ENCODE peak calls at places on chromosomes 16 and 17, in nine cellular contexts. H is astrocyte of the cerebellum, G is AG04450, A is PC-9, Y is osteoblast, S is upper lobe of right lung, Z is nephron progenitor cell, N is esophagus squamous epithelium, P is mucosa of descending colon. E is an unnamed sample.

GRCh38 chr17:72539981-72540897 is 419.4 kb downstream of the SOX9 start:
- DNase-seq in H (no peak), G (no peak), A (peak), Y (peak), S (peak), Z (peak), N (no peak), P (peak), E (peak)

GRCh38 chr17:35404360-35404759 is 27.9 kb downstream of the SLFN12 start:
- DNase-seq in H (no peak), G (no peak), A (peak), Y (no peak), S (no peak), Z (no peak), N (no peak), P (no peak), E (no peak)

GRCh38 chr17:40522250-40522960 is 21.0 kb upstream of the TNS4 start:
- DNase-seq in H (no peak), G (no peak), A (peak), Y (no peak), S (peak), Z (no peak), N (no peak), P (no peak), E (no peak)

GRCh38 chr16:57743458-57743857 is 7.9 kb downstream of the KATNB1 start:
- DNase-seq in H (no peak), G (no peak), A (no peak), Y (no peak), S (no peak), Z (no peak), N (no peak), P (no peak), E (no peak)

GRCh38 chr17:58309918-58310259 is 18.7 kb downstream of the TSPOAP1 start:
- DNase-seq in H (no peak), G (no peak), A (no peak), Y (peak), S (no peak), Z (no peak), N (no peak), P (no peak), E (no peak)

GRCh38 chr17:40023590-40024292 is 8.5 kb downstream of the CSF3 start:
- DNase-seq in H (no peak), G (no peak), A (no peak), Y (peak), S (peak), Z (no peak), N (no peak), P (peak), E (no peak)

GRCh38 chr17:39635614-39636176 is 1.2 kb upstream of the STARD3 start:
- DNase-seq in H (no peak), G (no peak), A (no peak), Y (no peak), S (no peak), Z (no peak), N (no peak), P (no peak), E (no peak)

GRCh38 chr16:30760577-30761426 is 1.1 kb downstream of the CFAP119 start:
- DNase-seq in H (no peak), G (no peak), A (peak), Y (peak), S (no peak), Z (no peak), N (no peak), P (no peak), E (no peak)

GRCh38 chr16:50326835-50327465 is 41.8 kb downstream of the BRD7 start:
- DNase-seq in H (peak), G (no peak), A (no peak), Y (no peak), S (no peak), Z (no peak), N (no peak), P (peak), E (no peak)

GRCh38 chr17:76452102-76452645 is 778 bp downstream of the UBE2O start:
- DNase-seq in H (no peak), G (no peak), A (no peak), Y (no peak), S (no peak), Z (peak), N (no peak), P (peak), E (no peak)

GRCh38 chr16:61792194-61792904 is 243.9 kb downstream of the CDH8 start:
- DNase-seq in H (peak), G (no peak), A (peak), Y (no peak), S (no peak), Z (no peak), N (no peak), P (no peak), E (no peak)

GRCh38 chr17:63843387-63844292 is 1.2 kb upstream of the SMARCD2 start:
- DNase-seq in H (no peak), G (peak), A (no peak), Y (peak), S (no peak), Z (no peak), N (no peak), P (peak), E (no peak)

GRCh38 chr16:65793781-65794180 is 572.7 kb upstream of the CDH5 start:
- DNase-seq in H (no peak), G (no peak), A (no peak), Y (no peak), S (no peak), Z (no peak), N (no peak), P (no peak), E (no peak)

GRCh38 chr17:29682054-29682453 is 59.3 kb upstream of the CORO6 start:
- DNase-seq in H (no peak), G (no peak), A (no peak), Y (no peak), S (no peak), Z (no peak), N (no peak), P (no peak), E (no peak)
- TF ChIP-seq CTCF in H (no peak), G (peak), A (no peak), Y (no peak), S (peak), Z (no peak), N (no peak), P (no peak), E (no peak)

GRCh38 chr16:56532714-56533113 is 12.9 kb upstream of the BBS2 start:
- DNase-seq in H (no peak), G (no peak), A (no peak), Y (no peak), S (no peak), Z (no peak), N (no peak), P (no peak), E (no peak)
- TF ChIP-seq CTCF in H (no peak), G (no peak), A (peak), Y (no peak), S (no peak), Z (no peak), N (no peak), P (no peak), E (peak)

DNA sequence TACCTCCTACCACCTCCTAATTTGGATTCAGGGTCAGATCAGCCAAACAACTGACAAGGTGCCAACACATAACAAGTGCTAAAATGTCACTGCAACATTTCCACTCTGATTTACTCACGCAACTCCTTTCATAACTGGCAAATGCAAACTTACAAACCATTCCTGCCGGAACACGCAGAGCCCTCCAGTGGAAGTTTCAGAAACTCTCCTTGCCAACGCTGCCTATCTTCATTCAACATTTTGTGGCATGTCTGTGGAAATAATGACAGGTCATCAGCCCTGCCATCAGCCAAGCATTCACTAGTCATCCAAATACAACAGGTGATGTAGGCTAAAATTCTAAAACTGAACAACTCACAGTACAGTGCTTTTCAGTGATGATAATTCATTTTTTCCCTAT is 37.7 kb upstream of the OR3A1 start:
- DNase-seq in H (no peak), G (no peak), A (no peak), Y (no peak), S (no peak), Z (no peak), N (no peak), P (peak), E (no peak)
- TF ChIP-seq CTCF in H (no peak), G (no peak), A (peak), Y (no peak), S (peak), Z (no peak), N (no peak), P (no peak), E (no peak)

GRCh38 chr16:64455275-64455674 is 666.6 kb downstream of the CDH11 start:
- DNase-seq in H (no peak), G (no peak), A (no peak), Y (no peak), S (no peak), Z (no peak), N (no peak), P (no peak), E (no peak)
- TF ChIP-seq CTCF in H (peak), G (peak), A (no peak), Y (peak), S (peak), Z (no peak), N (no peak), P (no peak), E (no peak)

GRCh38 chr16:4262303-4262835 is 10.5 kb downstream of the TFAP4 start:
- DNase-seq in H (no peak), G (no peak), A (no peak), Y (no peak), S (no peak), Z (no peak), N (no peak), P (no peak), E (no peak)

GRCh38 chr16:4264546-4264945 is 8.3 kb downstream of the TFAP4 start:
- DNase-seq in H (no peak), G (no peak), A (no peak), Y (no peak), S (no peak), Z (no peak), N (no peak), P (no peak), E (no peak)

GRCh38 chr16:4265676-4266075 is 7.1 kb downstream of the TFAP4 start:
- DNase-seq in H (no peak), G (no peak), A (no peak), Y (no peak), S (no peak), Z (no peak), N (no peak), P (no peak), E (no peak)

GRCh38 chr16:4261557-4262172 is 11.2 kb downstream of the TFAP4 start:
- DNase-seq in H (no peak), G (no peak), A (no peak), Y (peak), S (no peak), Z (peak), N (no peak), P (no peak), E (peak)

GRCh38 chr16:4263504-4264436 is 9.1 kb downstream of the TFAP4 start:
- DNase-seq in H (no peak), G (peak), A (no peak), Y (peak), S (peak), Z (peak), N (no peak), P (peak), E (peak)
- TF ChIP-seq CTCF in H (no peak), G (no peak), A (no peak), Y (no peak), S (no peak), Z (no peak), N (no peak), P (no peak), E (no peak)

DNA sequence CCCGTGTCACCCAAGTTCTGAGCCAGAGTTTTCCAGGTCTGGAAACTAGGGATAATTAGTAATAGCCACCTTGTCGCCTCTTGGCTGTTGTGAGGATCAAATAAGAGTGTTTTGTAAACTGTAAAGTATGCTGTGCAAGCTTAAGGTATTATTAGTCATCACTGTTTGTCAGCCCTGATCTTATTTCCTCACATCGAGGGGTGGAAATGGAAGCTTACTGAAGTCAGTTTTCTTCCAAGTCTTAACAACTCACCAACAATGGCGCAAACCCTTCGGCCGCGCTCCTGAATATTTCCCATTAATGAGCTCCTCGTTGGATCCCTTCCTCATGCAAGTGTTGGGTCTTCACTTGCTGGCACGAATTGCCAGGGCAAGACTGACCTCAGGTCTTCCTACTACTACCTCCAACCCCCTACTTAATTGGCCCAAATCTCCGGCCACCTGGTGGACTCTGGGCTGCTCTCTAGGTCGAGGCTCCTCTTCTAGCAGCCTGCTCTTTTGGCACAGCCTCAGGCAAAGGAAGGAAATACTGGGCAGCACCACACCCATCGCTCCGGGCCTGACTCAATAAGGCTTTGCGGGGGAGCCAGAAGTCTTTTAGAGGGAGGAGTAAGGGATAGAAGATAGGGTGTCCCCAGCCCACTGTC is 874 bp upstream of the SLC35B1 start:
- DNase-seq in H (no peak), G (no peak), A (peak), Y (no peak), S (no peak), Z (no peak), N (no peak), P (peak), E (no peak)
- TF ChIP-seq CTCF in H (no peak), G (no peak), A (peak), Y (peak), S (no peak), Z (no peak), N (no peak), P (no peak), E (peak)

DNA sequence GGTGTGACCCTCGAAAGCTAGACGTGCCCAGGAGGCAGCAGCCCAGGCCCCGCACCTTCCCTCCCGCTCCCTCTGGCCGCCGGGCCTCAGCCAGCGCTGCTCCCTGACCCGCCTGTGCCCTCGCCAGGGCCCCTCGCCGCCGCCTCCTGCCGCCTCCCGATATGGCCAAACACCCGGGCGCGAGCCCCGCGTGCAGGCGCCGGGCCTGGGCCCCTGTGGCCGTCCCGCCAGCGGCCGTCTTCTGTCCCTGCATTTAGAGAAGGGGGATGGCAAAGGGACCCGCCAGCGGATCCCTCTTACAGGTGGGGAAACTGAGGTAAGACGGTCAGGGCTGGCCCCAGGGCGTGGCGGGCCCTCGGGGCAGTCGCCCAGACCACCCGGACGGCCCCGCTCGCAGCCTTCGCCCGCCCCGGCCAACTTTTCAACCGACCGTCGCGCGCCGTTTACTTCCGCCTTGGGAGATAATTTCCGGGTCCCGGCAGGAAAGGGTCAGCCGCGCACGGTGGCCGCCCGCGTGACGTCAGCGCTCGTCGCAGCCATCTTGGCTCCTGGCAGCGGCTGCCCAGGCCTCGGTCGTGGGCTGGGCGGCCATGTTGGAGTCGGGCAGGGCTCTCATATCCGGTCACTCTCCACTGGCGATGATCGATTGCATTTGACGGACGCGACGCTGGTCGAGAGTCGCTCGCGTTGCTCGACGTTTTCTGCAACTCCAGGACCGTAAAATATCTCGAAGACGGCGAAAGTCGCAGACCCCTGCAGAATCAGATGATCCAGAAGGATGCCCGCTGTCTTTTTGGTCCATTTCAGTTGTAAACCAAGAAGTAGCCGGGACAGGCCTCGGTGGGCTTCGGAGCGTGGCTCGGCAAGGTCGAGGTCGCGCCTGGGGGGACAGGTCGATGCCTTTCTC is 7.1 kb upstream of the GNG13 start:
- DNase-seq in H (peak), G (peak), A (peak), Y (peak), S (peak), Z (peak), N (peak), P (peak), E (peak)
- TF ChIP-seq CTCF in H (no peak), G (no peak), A (no peak), Y (no peak), S (no peak), Z (no peak), N (peak), P (no peak), E (no peak)

DNA sequence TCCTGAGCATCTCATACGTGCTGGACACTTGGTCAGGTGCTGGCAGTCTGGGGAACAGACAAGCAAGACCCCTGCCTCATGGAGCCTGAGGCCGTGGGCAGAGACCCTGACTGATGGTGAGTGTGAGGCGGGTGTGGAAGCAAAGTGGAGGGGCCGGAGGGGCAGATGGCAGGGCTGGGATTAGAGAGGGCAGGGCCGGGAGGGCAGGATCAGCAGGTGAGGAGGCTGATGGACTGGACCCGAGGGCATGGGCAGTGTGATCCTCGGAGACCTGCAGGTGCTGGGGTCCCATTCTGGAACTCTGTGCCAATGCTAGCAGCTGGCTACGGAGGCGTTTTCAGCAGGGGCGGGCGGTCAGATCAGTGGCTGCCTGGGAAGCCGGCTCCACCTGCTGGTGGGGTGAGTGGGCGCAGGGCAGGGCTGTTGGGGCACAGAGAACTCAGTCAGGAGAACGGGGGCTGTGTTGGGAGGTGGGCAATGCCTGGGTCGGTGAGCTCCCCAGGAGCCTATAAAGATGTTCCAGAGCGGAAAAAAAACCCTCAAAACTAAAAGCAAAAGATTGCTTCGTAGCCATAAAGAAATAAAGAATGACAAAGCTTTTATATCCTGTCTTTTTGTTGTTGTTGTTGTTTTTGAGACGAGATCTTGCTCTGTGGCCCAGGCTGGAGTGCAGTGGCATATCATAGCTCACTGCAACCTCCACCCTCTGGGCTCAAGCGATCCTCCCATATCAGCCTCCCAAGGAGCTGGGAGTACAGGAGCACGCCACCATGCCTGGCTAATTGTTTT is 8.9 kb upstream of the C16orf74 start:
- DNase-seq in H (no peak), G (no peak), A (no peak), Y (peak), S (peak), Z (no peak), N (no peak), P (peak), E (no peak)
- TF ChIP-seq CTCF in H (peak), G (peak), A (peak), Y (peak), S (peak), Z (no peak), N (peak), P (no peak), E (peak)

GRCh38 chr17:6071528-6072065 is 1.4 kb downstream of the WSCD1 start:
- DNase-seq in H (no peak), G (no peak), A (no peak), Y (no peak), S (no peak), Z (no peak), N (no peak), P (no peak), E (no peak)
- TF ChIP-seq CTCF in H (no peak), G (no peak), A (no peak), Y (no peak), S (no peak), Z (no peak), N (no peak), P (no peak), E (no peak)

E was measured in type B pancreatic cell.